ENCODE peak calls at places on chromosome 13, in six cellular contexts. M is Peyer's patch, B is activated gamma-delta T cell, R is SK-MEL-5, S is fibroblast of pulmonary artery, F is mucosa of descending colon. V is an unnamed sample.

GRCh38 chr13:102913924-102914628 is 68.2 kb downstream of the ERCC5 start:
- DNase-seq in F (no peak), M (peak; percentile 68), R (peak; percentile 68), B (no peak), S (peak; percentile 62), V (peak; percentile 6)

GRCh38 chr13:26168835-26169234 is 53.3 kb downstream of the RNF6 start:
- DNase-seq in M (no peak), R (no peak), S (no peak), B (no peak), F (no peak), V (no peak)

GRCh38 chr13:40518481-40518882 is 148.0 kb downstream of the FOXO1 start:
- DNase-seq in S (no peak), B (no peak), M (no peak), F (no peak), R (no peak), V (peak; percentile 62)

GRCh38 chr13:20977394-20977793 is 74.8 kb upstream of the XPO4 start:
- DNase-seq in M (no peak), R (no peak), F (no peak), B (no peak), S (no peak), V (no peak)

GRCh38 chr13:46668906-46669525 is 116.0 kb downstream of the LRCH1 start:
- DNase-seq in B (no peak), S (no peak), M (no peak), F (no peak), R (no peak), V (no peak)

GRCh38 chr13:61413572-61413971 is 2.1 kb downstream of the PCDH20 start:
- DNase-seq in F (no peak), R (no peak), S (no peak), B (no peak), M (no peak), V (no peak)

GRCh38 chr13:66578305-66578704 is 651.8 kb downstream of the PCDH9 start:
- DNase-seq in S (no peak), B (no peak), F (no peak), M (no peak), R (no peak), V (no peak)

GRCh38 chr13:112814905-112815585 is 125.2 kb downstream of the ATP11A start:
- DNase-seq in F (no peak), M (no peak), R (no peak), S (peak; percentile 26), B (no peak), V (no peak)

GRCh38 chr13:108797354-108797753 is 167.9 kb downstream of the MYO16 start:
- DNase-seq in S (no peak), F (no peak), M (no peak), B (no peak), R (no peak), V (no peak)

GRCh38 chr13:49683489-49683888 is 7.8 kb downstream of the EBPL start:
- DNase-seq in F (no peak), S (no peak), B (no peak), M (no peak), R (no peak), V (no peak)

GRCh38 chr13:26679945-26680516 is 80.6 kb downstream of the GPR12 start:
- DNase-seq in S (no peak), B (no peak), F (no peak), R (no peak), M (no peak), V (no peak)

GRCh38 chr13:42247883-42248282 is 24.1 kb upstream of the AKAP11 start:
- DNase-seq in F (no peak), R (no peak), M (no peak), S (no peak), B (no peak), V (no peak)

GRCh38 chr13:73268306-73268705 is 209.5 kb downstream of the KLF5 start:
- DNase-seq in S (peak; percentile 66), M (peak; percentile 51), F (peak; percentile 58), B (no peak), R (no peak), V (no peak)

GRCh38 chr13:93080587-93080986 is 146.0 kb upstream of the GPC6 start:
- DNase-seq in B (no peak), F (no peak), S (peak; percentile 66), M (no peak), R (no peak), V (no peak)

GRCh38 chr13:48928781-48929430 is 46.8 kb upstream of the FNDC3A start:
- DNase-seq in F (no peak), B (no peak), S (no peak), M (no peak), R (no peak), V (no peak)

GRCh38 chr13:110014719-110015118 is 228.3 kb upstream of the IRS2 start:
- DNase-seq in M (no peak), R (no peak), B (no peak), F (no peak), S (no peak), V (no peak)

GRCh38 chr13:20873348-20873747 is 29.2 kb downstream of the XPO4 start:
- DNase-seq in R (no peak), S (peak; percentile 38), M (no peak), B (no peak), F (no peak), V (no peak)

GRCh38 chr13:51453308-51453958 is 597 bp upstream of the INTS6 start:
- DNase-seq in S (no peak), R (no peak), B (peak; percentile 69), M (peak; percentile 93), F (peak; percentile 93), V (no peak)

GRCh38 chr13:85265296-85265695 is 533.9 kb downstream of the SLITRK6 start:
- DNase-seq in M (no peak), B (no peak), F (no peak), R (no peak), S (no peak), V (no peak)

GRCh38 chr13:94169783-94170513 is 309.5 kb downstream of the DCT start:
- DNase-seq in F (no peak), B (no peak), M (no peak), R (no peak), S (no peak), V (no peak)

GRCh38 chr13:27542220-27542619 is 78.1 kb downstream of the LNX2 start:
- DNase-seq in R (no peak), B (no peak), F (no peak), S (no peak), M (no peak), V (no peak)

GRCh38 chr13:30052127-30052526 is 201.7 kb upstream of the UBL3 start:
- DNase-seq in F (no peak), S (peak; percentile 12), R (no peak), B (no peak), M (no peak), V (no peak)

GRCh38 chr13:25727250-25727649 is 324.6 kb downstream of the SHISA2 start:
- DNase-seq in F (no peak), S (no peak), B (no peak), R (no peak), M (no peak), V (no peak)

GRCh38 chr13:36183901-36184300 is 30.5 kb downstream of the SOHLH2 start:
- DNase-seq in F (no peak), S (no peak), R (no peak), M (no peak), B (no peak), V (no peak)

GRCh38 chr13:106036870-106037269 is 498.6 kb downstream of the EFNB2 start:
- DNase-seq in M (no peak), S (no peak), F (peak; percentile 32), R (no peak), B (no peak), V (no peak)

GRCh38 chr13:40026741-40027140 is 371.3 kb downstream of the COG6 start:
- DNase-seq in M (no peak), B (no peak), F (no peak), R (no peak), S (no peak), V (no peak)

GRCh38 chr13:108786578-108787100 is 157.2 kb downstream of the MYO16 start:
- DNase-seq in S (no peak), M (no peak), B (no peak), F (no peak), R (no peak), V (no peak)

GRCh38 chr13:35093356-35093755 is 151.3 kb downstream of the NBEA start:
- DNase-seq in R (no peak), F (no peak), B (no peak), S (no peak), M (no peak), V (no peak)

GRCh38 chr13:68727165-68727564 is 1380.5 kb upstream of the ATXN8OS start:
- DNase-seq in B (no peak), M (no peak), R (no peak), F (no peak), S (no peak), V (no peak)

GRCh38 chr13:48214519-48215121 is 18.4 kb upstream of the ITM2B start:
- DNase-seq in F (no peak), B (no peak), M (no peak), S (no peak), R (peak; percentile 20), V (no peak)

GRCh38 chr13:21542563-21542962 is 61.4 kb downstream of the MICU2 start:
- DNase-seq in M (no peak), B (no peak), F (no peak), R (no peak), S (no peak), V (peak; percentile 64)

GRCh38 chr13:112711528-112712265 is 21.9 kb downstream of the ATP11A start:
- DNase-seq in R (peak; percentile 46), S (peak; percentile 97), F (peak; percentile 60), M (peak; percentile 92), B (no peak), V (peak; percentile 97)

GRCh38 chr13:24272452-24273161 is 36.8 kb upstream of the C1QTNF9 start:
- DNase-seq in B (no peak), S (no peak), R (no peak), M (no peak), F (peak; percentile 54), V (no peak)

GRCh38 chr13:40228486-40228885 is 438.0 kb downstream of the FOXO1 start:
- DNase-seq in S (peak; percentile 20), R (no peak), M (no peak), F (no peak), B (no peak), V (no peak)

GRCh38 chr13:112007191-112007590 is 59.8 kb upstream of the SOX1 start:
- DNase-seq in M (no peak), S (no peak), F (no peak), R (no peak), B (no peak), V (no peak)

V was measured in PC-9.